ENCODE peak calls at places on chromosomes 16 and 17, in four cellular contexts. One of them, this sample, is unnamed.

GRCh38 chr17:69050999-69051775 is 9.5 kb downstream of the ABCA9 start:
- DNase-seq in tibial nerve: no peak
- DNase-seq in A549: no peak
- DNase-seq in upper lobe of right lung: no peak
- DNase-seq in this sample: no peak

GRCh38 chr17:76063880-76064546 is 8.3 kb downstream of the SRP68 start:
- DNase-seq in upper lobe of right lung: peak; percentile 3
- DNase-seq in tibial nerve: no peak
- DNase-seq in A549: no peak
- DNase-seq in this sample: no peak

GRCh38 chr16:86120201-86120981 is 221.4 kb downstream of the IRF8 start:
- DNase-seq in upper lobe of right lung: no peak
- DNase-seq in A549: no peak
- DNase-seq in tibial nerve: no peak
- DNase-seq in this sample: no peak

GRCh38 chr17:61431594-61432311 is 20.5 kb upstream of the TBX4 start:
- DNase-seq in tibial nerve: no peak
- DNase-seq in A549: peak; percentile 69
- DNase-seq in upper lobe of right lung: no peak
- DNase-seq in this sample: no peak

GRCh38 chr17:73799091-73799490 is 154.8 kb upstream of the SDK2 start:
- DNase-seq in upper lobe of right lung: no peak
- DNase-seq in tibial nerve: no peak
- DNase-seq in A549: no peak
- DNase-seq in this sample: no peak

GRCh38 chr17:13480877-13481276 is 120.9 kb downstream of the HS3ST3A1 start:
- DNase-seq in tibial nerve: no peak
- DNase-seq in upper lobe of right lung: no peak
- DNase-seq in A549: no peak
- DNase-seq in this sample: no peak

GRCh38 chr16:85960486-85961046 is 61.6 kb downstream of the IRF8 start:
- DNase-seq in A549: no peak
- DNase-seq in tibial nerve: no peak
- DNase-seq in upper lobe of right lung: no peak
- DNase-seq in this sample: no peak

GRCh38 chr17:82023447-82024241 is 539 bp downstream of the LRRC45 start:
- DNase-seq in A549: no peak
- DNase-seq in tibial nerve: no peak
- DNase-seq in upper lobe of right lung: no peak
- DNase-seq in this sample: peak; percentile 60

GRCh38 chr16:85302018-85302847 is 190.0 kb upstream of the CIBAR2 start:
- DNase-seq in A549: no peak
- DNase-seq in upper lobe of right lung: no peak
- DNase-seq in tibial nerve: no peak
- DNase-seq in this sample: peak; percentile 77

GRCh38 chr16:73231969-73232554 is 184.1 kb upstream of the ZFHX3 start:
- DNase-seq in tibial nerve: no peak
- DNase-seq in upper lobe of right lung: no peak
- DNase-seq in A549: no peak
- DNase-seq in this sample: no peak

GRCh38 chr16:22315979-22316378 is 18.8 kb downstream of the POLR3E start:
- DNase-seq in A549: no peak
- DNase-seq in upper lobe of right lung: no peak
- DNase-seq in tibial nerve: no peak
- DNase-seq in this sample: no peak

GRCh38 chr17:27978689-27979175 is 63.7 kb upstream of the NLK start:
- DNase-seq in A549: no peak
- DNase-seq in tibial nerve: no peak
- DNase-seq in upper lobe of right lung: no peak
- DNase-seq in this sample: no peak

GRCh38 chr17:45705123-45706009 is 78.8 kb upstream of the CRHR1 start:
- DNase-seq in tibial nerve: no peak
- DNase-seq in upper lobe of right lung: no peak
- DNase-seq in A549: peak; percentile 79
- DNase-seq in this sample: no peak

GRCh38 chr17:49548051-49548505 is 27.6 kb upstream of the NXPH3 start:
- DNase-seq in upper lobe of right lung: no peak
- DNase-seq in A549: no peak
- DNase-seq in tibial nerve: no peak
- DNase-seq in this sample: no peak

GRCh38 chr17:45093444-45094110 is 32.5 kb downstream of the NMT1 start:
- DNase-seq in A549: no peak
- DNase-seq in tibial nerve: peak; percentile 58
- DNase-seq in upper lobe of right lung: no peak
- DNase-seq in this sample: no peak

GRCh38 chr16:4801962-4802658 is at the start of gene ROGDI:
- DNase-seq in upper lobe of right lung: peak; percentile 95
- DNase-seq in tibial nerve: peak; percentile 44
- DNase-seq in A549: peak; percentile 74
- DNase-seq in this sample: peak; percentile 95

GRCh38 chr16:68529931-68530667 is 9.0 kb upstream of the ZFP90 start:
- DNase-seq in tibial nerve: peak; percentile 84
- DNase-seq in upper lobe of right lung: peak; percentile 95
- DNase-seq in A549: peak; percentile 91
- DNase-seq in this sample: peak; percentile 93

GRCh38 chr17:11610999-11611566 is 12.8 kb downstream of the DNAH9 start:
- DNase-seq in A549: no peak
- DNase-seq in upper lobe of right lung: no peak
- DNase-seq in tibial nerve: no peak
- DNase-seq in this sample: peak; percentile 83

GRCh38 chr16:82011199-82011641 is at the start of gene SDR42E1:
- DNase-seq in A549: peak; percentile 70
- DNase-seq in tibial nerve: no peak
- DNase-seq in upper lobe of right lung: peak; percentile 87
- DNase-seq in this sample: no peak

GRCh38 chr17:72423718-72424117 is 302.9 kb downstream of the SOX9 start:
- DNase-seq in upper lobe of right lung: no peak
- DNase-seq in tibial nerve: no peak
- DNase-seq in A549: no peak
- DNase-seq in this sample: no peak

GRCh38 chr16:30054959-30055553 is 10.5 kb upstream of the ALDOA start:
- DNase-seq in A549: peak; percentile 67
- DNase-seq in tibial nerve: no peak
- DNase-seq in upper lobe of right lung: peak; percentile 73
- DNase-seq in this sample: peak; percentile 84

GRCh38 chr16:87436225-87437172 is 44.4 kb downstream of the MAP1LC3B start:
- DNase-seq in tibial nerve: no peak
- DNase-seq in A549: no peak
- DNase-seq in upper lobe of right lung: no peak
- DNase-seq in this sample: no peak

GRCh38 chr16:8686031-8686621 is 11.7 kb downstream of the ABAT start:
- DNase-seq in upper lobe of right lung: no peak
- DNase-seq in tibial nerve: no peak
- DNase-seq in A549: no peak
- DNase-seq in this sample: no peak

GRCh38 chr17:28907052-28907438 is 4.2 kb upstream of the DHRS13 start:
- DNase-seq in tibial nerve: no peak
- DNase-seq in A549: no peak
- DNase-seq in upper lobe of right lung: no peak
- DNase-seq in this sample: no peak

GRCh38 chr17:27751166-27751565 is 49.2 kb downstream of the NOS2 start:
- DNase-seq in tibial nerve: no peak
- DNase-seq in A549: no peak
- DNase-seq in upper lobe of right lung: peak; percentile 40
- DNase-seq in this sample: no peak

GRCh38 chr17:75877752-75878173 is 618 bp downstream of the TRIM47 start:
- DNase-seq in tibial nerve: peak; percentile 50
- DNase-seq in A549: peak; percentile 86
- DNase-seq in upper lobe of right lung: peak; percentile 89
- DNase-seq in this sample: peak; percentile 84

GRCh38 chr16:20612551-20613470 is 36.6 kb upstream of the ACSM2B start:
- DNase-seq in A549: no peak
- DNase-seq in upper lobe of right lung: peak; percentile 91
- DNase-seq in tibial nerve: no peak
- DNase-seq in this sample: no peak

GRCh38 chr17:69468211-69468610 is 53.7 kb downstream of the MAP2K6 start:
- DNase-seq in tibial nerve: no peak
- DNase-seq in upper lobe of right lung: no peak
- DNase-seq in A549: peak; percentile 37
- DNase-seq in this sample: peak; percentile 55

GRCh38 chr17:76404976-76405563 is 20.7 kb downstream of the SPHK1 start:
- DNase-seq in upper lobe of right lung: no peak
- DNase-seq in A549: no peak
- DNase-seq in tibial nerve: no peak
- DNase-seq in this sample: no peak

GRCh38 chr17:79793924-79794304 is 3.0 kb downstream of the CBX8 start:
- DNase-seq in tibial nerve: no peak
- DNase-seq in A549: peak; percentile 87
- DNase-seq in upper lobe of right lung: no peak
- DNase-seq in this sample: peak; percentile 56

GRCh38 chr17:42345396-42346078 is 42.7 kb downstream of the STAT3 start:
- DNase-seq in tibial nerve: no peak
- DNase-seq in A549: no peak
- DNase-seq in upper lobe of right lung: peak; percentile 71
- DNase-seq in this sample: no peak

GRCh38 chr17:28712037-28712704 is 483 bp upstream of the PROCA1 start:
- DNase-seq in tibial nerve: peak; percentile 24
- DNase-seq in upper lobe of right lung: peak; percentile 81
- DNase-seq in A549: no peak
- DNase-seq in this sample: no peak

GRCh38 chr16:49158029-49158642 is 123.5 kb downstream of the CBLN1 start:
- DNase-seq in upper lobe of right lung: no peak
- DNase-seq in tibial nerve: no peak
- DNase-seq in A549: peak; percentile 21
- DNase-seq in this sample: no peak

GRCh38 chr17:17820457-17821158 is 16.2 kb downstream of the SREBF1 start:
- DNase-seq in tibial nerve: no peak
- DNase-seq in A549: no peak
- DNase-seq in upper lobe of right lung: no peak
- DNase-seq in this sample: no peak
- H3K27ac ChIP-seq in tibial nerve: no peak overlapping the region
- H3K27ac ChIP-seq in A549: peak overlapping the region; percentile 93
- H3K27ac ChIP-seq in upper lobe of right lung: no peak overlapping the region
- H3K27ac ChIP-seq in this sample: no peak overlapping the region

DNA sequence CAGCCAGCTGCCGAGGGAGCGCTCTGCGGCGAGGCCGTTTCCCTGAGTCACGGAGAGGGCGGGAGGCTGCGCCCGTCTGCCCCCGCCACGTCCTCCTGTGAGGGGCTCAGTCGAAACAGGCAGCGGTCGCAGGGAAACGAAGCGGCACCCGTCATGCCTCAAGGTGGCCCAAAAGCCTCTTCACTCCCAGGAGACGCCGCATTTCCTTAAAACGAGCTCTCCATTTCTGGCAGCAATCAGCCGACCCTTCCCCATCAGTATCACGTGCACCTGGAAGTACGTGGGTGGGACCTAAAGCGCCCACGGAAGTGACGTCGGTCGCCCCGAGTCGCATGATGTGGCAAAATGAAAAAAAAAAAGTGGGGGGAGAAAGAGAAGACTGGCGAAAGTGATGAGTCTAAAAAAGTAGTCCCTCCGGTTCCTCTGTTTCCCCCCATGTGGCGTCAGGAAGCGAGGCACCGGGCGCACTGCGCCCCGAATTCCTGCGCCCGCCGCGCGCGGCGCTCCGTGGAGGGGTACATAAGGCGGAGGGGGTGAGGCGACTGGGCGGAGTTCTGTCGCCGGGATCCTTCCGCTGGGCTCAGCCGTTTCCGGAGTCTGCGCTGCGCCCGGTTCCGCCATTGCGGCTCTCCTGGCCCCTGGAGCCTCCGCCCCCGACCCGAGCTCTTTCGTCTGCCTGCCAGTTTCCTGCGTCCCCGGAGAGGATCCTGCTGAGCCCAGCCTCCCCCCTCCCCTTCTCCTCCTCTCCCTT is at the start of gene CLTC:
- DNase-seq in tibial nerve: peak; percentile 81
- DNase-seq in A549: peak; percentile 99
- DNase-seq in upper lobe of right lung: peak; percentile 96
- DNase-seq in this sample: peak; percentile 94
- TF ChIP-seq CTCF in tibial nerve: peak; percentile 39
- TF ChIP-seq CTCF in A549: no peak
- TF ChIP-seq CTCF in upper lobe of right lung: no peak
- TF ChIP-seq CTCF in this sample: no peak

GRCh38 chr17:8292639-8293395 is 2.4 kb downstream of the SLC25A35 start:
- DNase-seq in A549: no peak
- DNase-seq in tibial nerve: no peak
- DNase-seq in upper lobe of right lung: no peak
- DNase-seq in this sample: no peak
- H3K27ac ChIP-seq in A549: peak overlapping the region; percentile 7
- H3K27ac ChIP-seq in tibial nerve: no peak overlapping the region
- H3K27ac ChIP-seq in upper lobe of right lung: no peak overlapping the region
- H3K27ac ChIP-seq in this sample: no peak overlapping the region

GRCh38 chr17:63950940-63951907 is 19.1 kb upstream of the CD79B start:
- DNase-seq in upper lobe of right lung: no peak
- DNase-seq in A549: peak; percentile 59
- DNase-seq in tibial nerve: no peak
- DNase-seq in this sample: peak; percentile 72
- TF ChIP-seq CTCF in upper lobe of right lung: peak; percentile 37
- TF ChIP-seq CTCF in A549: peak; percentile 62
- TF ChIP-seq CTCF in tibial nerve: no peak
- TF ChIP-seq CTCF in this sample: peak; percentile 85

DNA sequence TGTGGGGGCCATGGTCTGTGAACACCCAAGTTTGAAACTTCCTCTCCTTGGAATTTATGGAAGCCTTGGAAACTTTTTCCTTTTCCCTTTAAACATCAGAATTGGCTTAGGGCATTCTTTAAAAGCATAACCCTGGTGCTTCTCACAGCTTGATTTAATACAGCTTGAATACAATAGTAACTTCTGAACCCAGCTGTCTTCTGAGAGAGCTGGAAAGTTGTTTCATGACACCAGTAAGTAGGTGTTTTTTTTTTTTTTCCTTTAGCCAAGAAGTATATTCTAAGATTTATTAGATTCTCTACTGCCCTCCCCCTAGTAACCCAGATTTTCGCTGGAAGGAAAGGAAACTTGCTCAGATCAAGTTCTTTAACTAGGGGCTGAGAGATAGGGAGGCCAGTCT is 26.7 kb downstream of the NKD1 start:
- DNase-seq in tibial nerve: no peak
- DNase-seq in upper lobe of right lung: no peak
- DNase-seq in A549: no peak
- DNase-seq in this sample: no peak
- H3K27ac ChIP-seq in tibial nerve: no peak overlapping the region
- H3K27ac ChIP-seq in upper lobe of right lung: peak overlapping the region; percentile 43
- H3K27ac ChIP-seq in A549: no peak overlapping the region
- H3K27ac ChIP-seq in this sample: no peak overlapping the region